ENCODE peak calls at places on chromosomes 13 and 19, in four cellular contexts. O is HCT116, M is H1, R is K562. V is an unnamed sample.

GRCh38 chr13:113086031-113086750 is 19.4 kb upstream of the F7 start:
- DNase-seq in O (no peak), M (no peak), R (peak), V (no peak)

GRCh38 chr13:39144941-39145533 is 106.8 kb downstream of the NHLRC3 start:
- DNase-seq in O (peak), M (peak), R (peak), V (no peak)

GRCh38 chr13:37295046-37295445 is 189.6 kb upstream of the CSNK1A1L start:
- DNase-seq in O (no peak), M (no peak), R (no peak), V (no peak)

GRCh38 chr19:38949580-38950367 is 19.0 kb downstream of the MRPS12 start:
- DNase-seq in O (no peak), M (peak), R (no peak), V (no peak)

GRCh38 chr13:75896271-75896670 is 260.1 kb downstream of the LMO7 start:
- DNase-seq in O (no peak), M (no peak), R (no peak), V (no peak)

GRCh38 chr19:42023121-42023942 is 29.3 kb upstream of the ATP1A3 start:
- DNase-seq in O (peak), M (no peak), R (peak), V (peak)

GRCh38 chr13:59318320-59318930 is 845.3 kb downstream of the DIAPH3 start:
- DNase-seq in O (peak), M (peak), R (peak), V (peak)

GRCh38 chr13:51814825-51815650 is 11.1 kb upstream of the DHRS12 start:
- DNase-seq in O (peak), M (no peak), R (peak), V (peak)

GRCh38 chr19:34560229-34560628 is 78.7 kb downstream of the WTIP start:
- DNase-seq in O (no peak), M (no peak), R (no peak), V (no peak)

GRCh38 chr19:12721656-12722565 is 1.8 kb downstream of the TNPO2 start:
- DNase-seq in O (no peak), M (peak), R (peak), V (peak)

GRCh38 chr13:96632536-96633320 is 361.5 kb downstream of the OXGR1 start:
- DNase-seq in O (no peak), M (no peak), R (no peak), V (no peak)

GRCh38 chr13:112251930-112252585 is 124.1 kb upstream of the SPACA7 start:
- DNase-seq in O (no peak), M (no peak), R (no peak), V (no peak)

GRCh38 chr13:40341086-40341471 is 325.4 kb downstream of the FOXO1 start:
- DNase-seq in O (no peak), M (no peak), R (no peak), V (no peak)

GRCh38 chr19:35114656-35115537 is 726 bp upstream of the FXYD3 start:
- DNase-seq in O (peak), M (peak), R (peak), V (peak)

GRCh38 chr19:35330475-35330874 is 1.5 kb downstream of the CD22 start:
- DNase-seq in O (no peak), M (no peak), R (no peak), V (no peak)

GRCh38 chr13:61960981-61961380 is 545.3 kb upstream of the PCDH20 start:
- DNase-seq in O (no peak), M (no peak), R (no peak), V (no peak)

GRCh38 chr13:40064154-40064713 is 408.8 kb downstream of the COG6 start:
- DNase-seq in O (no peak), M (no peak), R (no peak), V (peak)

GRCh38 chr19:54294539-54294938 is 13.6 kb upstream of the LILRB2 start:
- DNase-seq in O (no peak), M (no peak), R (no peak), V (no peak)

GRCh38 chr19:2542341-2543069 is 66.6 kb downstream of the GADD45B start:
- DNase-seq in O (no peak), M (no peak), R (no peak), V (peak)

GRCh38 chr13:83024226-83024625 is 858.0 kb downstream of the SLITRK1 start:
- DNase-seq in O (no peak), M (no peak), R (no peak), V (no peak)

GRCh38 chr19:19594371-19594770 is 24.1 kb downstream of the PBX4 start:
- DNase-seq in O (no peak), M (no peak), R (no peak), V (no peak)

GRCh38 chr19:2618611-2619010 is 83.9 kb downstream of the GNG7 start:
- DNase-seq in O (peak), M (no peak), R (no peak), V (no peak)

DNA sequence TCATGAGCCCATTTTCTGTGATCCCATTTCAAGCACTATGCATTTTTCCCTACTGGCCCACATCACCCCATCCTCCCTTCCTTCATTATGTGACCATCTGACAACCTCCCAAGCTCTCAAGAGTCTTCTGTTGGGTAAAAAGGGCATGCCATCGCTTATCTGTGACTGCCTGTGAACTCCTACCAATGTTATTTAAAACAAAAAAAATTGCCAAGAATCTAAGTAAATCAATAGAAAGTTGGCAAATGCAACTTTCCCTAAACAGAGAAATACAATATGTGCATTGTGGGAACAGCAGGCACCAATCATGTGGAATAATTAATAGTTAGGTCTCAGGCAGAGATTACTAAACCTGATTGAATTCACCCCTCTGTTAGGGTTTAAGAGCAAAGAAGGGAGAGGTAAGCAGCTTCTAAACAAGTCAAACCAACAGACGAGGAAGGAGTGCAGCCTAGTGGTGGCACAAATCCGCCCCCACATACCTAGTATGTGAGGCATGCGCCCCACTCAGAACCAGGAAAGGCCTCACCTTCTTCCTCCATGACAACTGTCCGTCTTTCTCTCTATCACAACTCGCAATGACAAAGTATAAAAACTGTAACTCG is 29.8 kb downstream of the DZIP1 start:
- DNase-seq in O (no peak), M (no peak), R (no peak), V (no peak)
- TF ChIP-seq FOSL1 in O (no peak), M (no peak), R (no peak), V (no peak)

DNA sequence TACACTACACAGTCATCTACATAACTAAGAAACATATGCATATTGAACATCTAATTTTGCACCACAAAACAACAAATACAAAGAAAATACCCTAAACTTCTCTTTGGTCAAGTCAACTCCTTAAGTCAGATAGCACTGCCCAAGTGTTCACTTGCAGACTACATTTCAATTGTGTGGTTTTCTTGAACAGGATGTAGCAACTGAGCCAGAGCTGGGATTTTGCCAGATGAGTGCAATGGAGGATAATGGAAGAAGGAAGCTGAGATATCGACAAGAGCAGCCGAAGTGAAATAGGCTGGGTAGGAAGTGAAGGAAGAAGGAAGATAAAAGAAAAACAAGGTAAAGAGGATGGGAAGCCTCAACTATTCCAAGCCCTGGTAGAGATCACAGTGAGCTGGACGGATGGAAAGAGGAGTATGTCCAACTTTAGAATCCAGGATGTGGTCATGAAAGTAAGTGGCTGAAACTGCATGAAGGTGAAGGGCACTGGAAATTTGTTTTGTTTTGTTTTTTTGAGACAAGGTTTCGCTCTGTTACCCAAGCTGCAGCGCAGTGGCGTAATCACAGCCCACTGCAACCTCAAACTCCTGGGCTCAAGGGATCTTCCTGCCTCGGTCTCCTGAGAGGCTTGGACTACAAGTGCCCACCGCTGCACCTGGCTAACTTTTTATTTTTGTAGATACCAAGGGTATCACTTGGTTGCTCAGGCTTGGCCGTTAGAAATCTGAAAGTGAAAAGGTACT is 15.0 kb downstream of the NUFIP1 start:
- DNase-seq in O (no peak), M (no peak), R (no peak), V (no peak)
- TF ChIP-seq FOSL1 in O (no peak), M (no peak), R (no peak), V (no peak)

DNA sequence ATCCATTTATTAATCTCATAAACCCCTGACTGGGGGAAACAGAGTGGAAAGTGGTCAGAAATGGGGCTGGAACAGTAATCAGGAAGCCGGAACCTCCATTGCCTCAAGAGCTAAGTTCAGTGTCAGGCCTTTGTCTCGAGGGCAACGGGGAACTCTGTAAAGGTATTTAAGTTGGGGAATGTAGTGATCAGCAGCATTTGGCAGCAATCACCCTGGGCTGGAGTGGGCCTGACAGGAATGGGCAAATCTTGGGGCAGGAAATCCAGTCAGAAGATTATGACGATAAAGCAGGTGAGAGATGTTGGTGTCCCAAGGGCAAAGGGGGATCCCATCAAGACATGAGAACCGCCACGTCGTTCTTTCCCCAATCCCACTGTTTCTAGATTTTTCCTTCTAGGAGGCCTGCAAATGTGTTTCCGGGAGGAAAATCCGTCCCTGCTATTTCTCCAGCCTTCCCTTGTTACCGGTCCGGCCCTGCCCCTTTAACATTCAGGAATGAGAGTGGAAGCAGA is 232.4 kb upstream of the SERP2 start:
- DNase-seq in O (no peak), M (no peak), R (no peak), V (no peak)
- TF ChIP-seq FOSL1 in O (no peak), M (no peak), R (no peak), V (no peak)

DNA sequence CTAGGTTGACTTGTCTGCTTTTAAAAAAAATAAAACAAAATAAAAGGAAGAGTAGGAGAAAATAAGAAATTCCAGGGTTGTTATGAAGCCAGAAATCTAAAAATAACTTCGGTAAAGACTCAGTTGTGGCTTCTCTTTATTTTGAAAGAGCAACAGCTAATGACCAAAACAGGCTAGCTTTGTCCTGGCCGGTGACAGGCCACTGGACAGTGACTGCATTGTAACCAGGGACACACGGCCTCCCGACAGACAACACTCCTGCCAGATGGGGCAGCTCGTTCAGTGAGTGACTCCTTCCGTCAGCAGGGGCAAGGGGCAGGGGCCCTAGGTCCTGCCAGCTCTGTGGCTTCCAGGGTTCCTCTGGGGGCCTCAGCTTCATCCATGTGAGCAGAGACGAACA is 173.4 kb downstream of the KATNAL1 start:
- DNase-seq in O (no peak), M (no peak), R (no peak), V (no peak)
- TF ChIP-seq FOSL1 in O (no peak), M (no peak), R (no peak), V (no peak)

GRCh38 chr13:105665284-105665683 is 870.2 kb downstream of the EFNB2 start:
- DNase-seq in O (no peak), M (no peak), R (no peak), V (no peak)

GRCh38 chr13:105672911-105673310 is 862.6 kb downstream of the EFNB2 start:
- DNase-seq in O (no peak), M (no peak), R (no peak), V (no peak)

DNA sequence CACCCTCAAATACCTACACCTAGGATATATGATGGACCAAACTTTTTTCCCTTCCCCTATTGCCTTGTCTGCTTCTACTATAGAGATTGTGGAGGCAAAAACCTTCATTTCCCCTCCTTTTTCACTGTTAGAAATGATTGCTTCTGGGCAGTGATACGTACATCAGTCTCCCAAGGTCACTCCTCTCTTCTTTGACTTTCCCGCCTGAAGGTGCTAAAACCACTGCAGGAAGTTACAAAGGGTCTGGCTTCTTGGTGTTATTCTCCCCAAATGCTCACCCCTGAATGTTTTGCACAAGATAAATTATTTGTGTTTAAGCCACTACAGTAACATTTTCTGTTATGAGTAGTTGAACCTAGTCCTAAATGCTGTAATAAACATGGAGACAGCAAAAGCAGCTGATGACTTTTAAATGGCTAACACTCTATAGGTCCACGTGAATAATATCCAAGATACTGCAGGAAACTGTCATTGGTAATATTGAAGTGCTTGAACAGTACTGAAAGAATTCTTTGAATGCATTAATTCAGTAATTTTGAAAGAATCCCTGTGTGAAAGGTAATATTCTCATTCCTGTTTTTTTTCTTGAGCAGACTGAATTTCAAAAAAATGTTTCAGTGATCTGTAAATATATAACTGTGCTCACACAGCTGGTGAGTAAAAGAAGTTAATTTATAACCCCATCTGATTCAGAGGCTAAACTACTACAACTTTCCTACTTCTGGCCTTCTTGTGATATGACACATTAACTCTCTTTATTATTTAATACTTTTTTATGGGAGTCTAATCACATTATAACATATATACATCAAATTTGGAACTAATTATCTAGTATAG is 865.1 kb downstream of the EFNB2 start:
- DNase-seq in O (no peak), M (no peak), R (no peak), V (no peak)
- TF ChIP-seq FOSL1 in O (no peak), M (no peak), R (no peak), V (no peak)

GRCh38 chr13:110637747-110638146 is 22.4 kb downstream of the NAXD start:
- DNase-seq in O (no peak), M (no peak), R (no peak), V (no peak)
- TF ChIP-seq FOSL1 in O (no peak), M (no peak), R (no peak), V (no peak)

DNA sequence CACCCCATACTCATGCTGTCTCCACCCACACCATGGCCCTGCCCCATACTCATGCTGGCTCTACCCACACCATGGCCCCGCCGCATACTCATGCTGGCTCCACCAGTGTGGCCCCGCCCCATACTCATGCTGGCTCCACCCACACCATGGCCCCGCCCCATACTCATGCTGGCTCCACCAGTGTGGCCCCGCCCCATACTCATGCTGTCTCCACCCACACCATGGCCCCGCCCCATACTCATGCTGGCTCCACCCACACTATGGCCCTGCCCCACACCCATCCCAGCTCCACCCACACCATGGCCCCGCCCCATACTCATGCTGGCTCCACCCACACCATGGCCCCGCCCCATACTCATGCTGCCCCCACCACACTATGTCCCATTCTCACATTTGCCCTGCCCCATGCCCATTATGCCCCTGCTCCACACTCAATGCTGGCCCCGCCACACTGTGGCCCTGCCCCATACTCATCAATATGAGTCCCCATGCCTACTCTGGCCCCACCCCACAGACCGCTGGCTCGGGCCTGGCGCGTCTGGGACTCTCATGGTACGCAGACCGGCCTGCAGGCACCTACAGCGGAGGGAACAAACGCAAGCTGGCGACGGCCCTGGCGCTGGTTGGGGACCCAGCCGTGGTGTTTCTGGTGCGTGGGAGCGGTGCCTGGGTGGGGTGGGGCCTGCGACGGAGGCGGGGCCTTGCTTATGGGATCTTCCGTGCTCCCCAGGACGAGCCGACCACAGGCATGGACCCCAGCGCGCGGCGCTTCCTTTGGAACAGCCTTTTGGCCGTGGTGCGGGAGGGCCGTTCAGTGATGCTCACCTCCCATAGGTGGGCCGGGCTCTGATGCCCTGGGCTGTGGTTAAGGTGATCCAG is 3.7 kb upstream of the ARHGAP45 start:
- DNase-seq in O (peak), M (no peak), R (peak), V (no peak)
- TF ChIP-seq FOSL1 in O (no peak), M (no peak), R (no peak), V (no peak)